ENCODE peak calls at places on chromosomes 5 and 9, in seven cellular contexts. R is lower lobe of right lung, G is heart left ventricle, M is psoas muscle, H is left lung, N is right cardiac atrium, A is RWPE2. I is an unnamed sample. For H3K4me1, the result is how much of the 10 kb centered on the place peaks cover.

GRCh38 chr9:89154651-89155336 is 23.8 kb downstream of the SHC3 start:
- ATAC-seq in R (peak), G (no peak), M (no peak), H (peak), N (no peak), A (peak), I (no peak)

GRCh38 chr9:99868845-99869244 is 37.6 kb upstream of the STX17 start:
- ATAC-seq in R (no peak), G (no peak), M (no peak), H (no peak), N (no peak), A (no peak), I (no peak)

GRCh38 chr9:78566948-78567675 is 270.2 kb downstream of the PSAT1 start:
- ATAC-seq in R (no peak), G (no peak), M (no peak), H (no peak), N (no peak), A (peak), I (no peak)

GRCh38 chr5:42026446-42026845 is 101.4 kb downstream of the FBXO4 start:
- ATAC-seq in R (no peak), G (no peak), M (no peak), H (no peak), N (no peak), A (no peak), I (no peak)

GRCh38 chr5:142441638-142442037 is 116.8 kb upstream of the SPRY4 start:
- ATAC-seq in R (no peak), G (no peak), M (no peak), H (peak), N (no peak), A (no peak), I (no peak)

GRCh38 chr9:1721219-1721618 is 293.9 kb upstream of the SMARCA2 start:
- ATAC-seq in R (no peak), G (no peak), M (no peak), H (no peak), N (no peak), A (no peak), I (no peak)

GRCh38 chr9:125522328-125522725 is 184.7 kb downstream of the MAPKAP1 start:
- ATAC-seq in R (peak), G (no peak), M (no peak), H (peak), N (no peak), A (peak), I (no peak)

GRCh38 chr5:50687548-50687947 is 21.1 kb downstream of the PARP8 start:
- ATAC-seq in R (no peak), G (no peak), M (no peak), H (no peak), N (no peak), A (no peak), I (no peak)

GRCh38 chr5:15877905-15878304 is 301.7 kb downstream of the MARCHF11 start:
- ATAC-seq in R (no peak), G (no peak), M (no peak), H (no peak), N (peak), A (no peak), I (no peak)

GRCh38 chr9:106933470-106933869 is 70.5 kb downstream of the ZNF462 start:
- ATAC-seq in R (no peak), G (no peak), M (no peak), H (no peak), N (no peak), A (no peak), I (no peak)

GRCh38 chr5:32002755-32003154 is 171.4 kb downstream of the GOLPH3 start:
- ATAC-seq in R (no peak), G (no peak), M (no peak), H (no peak), N (no peak), A (no peak), I (no peak)

GRCh38 chr5:158553946-158554336 is 545.8 kb downstream of the EBF1 start:
- ATAC-seq in R (no peak), G (peak), M (no peak), H (no peak), N (peak), A (no peak), I (peak)

GRCh38 chr5:91384671-91385430 is 1.7 kb upstream of the ARRDC3 start:
- ATAC-seq in R (peak), G (no peak), M (peak), H (peak), N (no peak), A (peak), I (no peak)

GRCh38 chr5:87308024-87308423 is 40.3 kb downstream of the RASA1 start:
- ATAC-seq in R (no peak), G (no peak), M (no peak), H (no peak), N (no peak), A (no peak), I (no peak)

GRCh38 chr5:88813805-88814584 is 69.0 kb downstream of the MEF2C start:
- ATAC-seq in R (no peak), G (no peak), M (no peak), H (no peak), N (no peak), A (no peak), I (no peak)

GRCh38 chr9:76438841-76439588 is 20.0 kb upstream of the GCNT1 start:
- ATAC-seq in R (no peak), G (no peak), M (no peak), H (no peak), N (no peak), A (no peak), I (no peak)

GRCh38 chr5:132258102-132259060 is 885 bp downstream of the PDLIM4 start:
- ATAC-seq in R (peak), G (no peak), M (peak), H (peak), N (peak), A (peak), I (peak)

GRCh38 chr5:180785794-180786221 is 16.8 kb downstream of the MGAT1 start:
- ATAC-seq in R (peak), G (no peak), M (no peak), H (peak), N (peak), A (peak), I (peak)

GRCh38 chr5:143606043-143606752 is 202.7 kb upstream of the NR3C1 start:
- ATAC-seq in R (no peak), G (no peak), M (no peak), H (no peak), N (no peak), A (no peak), I (no peak)

GRCh38 chr5:167939686-167940085 is 351.8 kb upstream of the WWC1 start:
- ATAC-seq in R (no peak), G (no peak), M (no peak), H (no peak), N (no peak), A (no peak), I (no peak)

GRCh38 chr5:2066373-2066772 is 183.6 kb upstream of the IRX4 start:
- ATAC-seq in R (no peak), G (no peak), M (no peak), H (no peak), N (no peak), A (no peak), I (no peak)

GRCh38 chr9:94576131-94576530 is 17.5 kb downstream of the FBP2 start:
- ATAC-seq in R (peak), G (no peak), M (no peak), H (no peak), N (no peak), A (no peak), I (no peak)

GRCh38 chr9:95103385-95104087 is 214.0 kb downstream of the FANCC start:
- ATAC-seq in R (no peak), G (peak), M (peak), H (peak), N (peak), A (no peak), I (no peak)

GRCh38 chr5:33441241-33441844 is 578 bp downstream of the TARS1 start:
- ATAC-seq in R (peak), G (peak), M (no peak), H (peak), N (no peak), A (peak), I (no peak)

GRCh38 chr5:1204693-1205242 is 3.4 kb downstream of the SLC6A19 start:
- ATAC-seq in R (peak), G (no peak), M (no peak), H (no peak), N (no peak), A (peak), I (no peak)

GRCh38 chr5:55923177-55923872 is 71.4 kb downstream of the IL6ST start:
- ATAC-seq in R (peak), G (no peak), M (no peak), H (peak), N (peak), A (no peak), I (peak)

GRCh38 chr9:35835216-35835604 is 6.2 kb downstream of the TMEM8B start:
- ATAC-seq in R (no peak), G (no peak), M (peak), H (peak), N (no peak), A (no peak), I (no peak)

GRCh38 chr5:61665939-61666621 is 334.0 kb downstream of the ZSWIM6 start:
- ATAC-seq in R (peak), G (peak), M (no peak), H (peak), N (peak), A (no peak), I (peak)

GRCh38 chr5:78483809-78484521 is 123.5 kb downstream of the SCAMP1 start:
- ATAC-seq in R (peak), G (peak), M (no peak), H (peak), N (peak), A (peak), I (peak)

GRCh38 chr5:141328231-141328630 is 2.1 kb upstream of the PCDHGA1 start:
- ATAC-seq in R (no peak), G (no peak), M (peak), H (no peak), N (no peak), A (no peak), I (no peak)

GRCh38 chr9:135087489-135087791 is at the start of gene OLFM1:
- ATAC-seq in R (peak), G (peak), M (peak), H (peak), N (peak), A (peak), I (peak)

GRCh38 chr5:154291917-154292316 is 101.4 kb downstream of the GALNT10 start:
- ATAC-seq in R (no peak), G (no peak), M (no peak), H (no peak), N (no peak), A (no peak), I (no peak)

GRCh38 chr9:37004424-37004935 is 29.6 kb downstream of the PAX5 start:
- ATAC-seq in R (no peak), G (no peak), M (no peak), H (no peak), N (no peak), A (no peak), I (no peak)
- H3K4me1 ChIP-seq in R (under half), G (under half), M (under half), H (under half), N (under half), A (under half), I (under half)

GRCh38 chr5:139299477-139299876 is 5.9 kb downstream of the MATR3 start:
- ATAC-seq in R (no peak), G (no peak), M (no peak), H (no peak), N (no peak), A (no peak), I (no peak)
- H3K4me1 ChIP-seq in R (half or more), G (half or more), M (half or more), H (half or more), N (under half), A (half or more), I (half or more)

DNA sequence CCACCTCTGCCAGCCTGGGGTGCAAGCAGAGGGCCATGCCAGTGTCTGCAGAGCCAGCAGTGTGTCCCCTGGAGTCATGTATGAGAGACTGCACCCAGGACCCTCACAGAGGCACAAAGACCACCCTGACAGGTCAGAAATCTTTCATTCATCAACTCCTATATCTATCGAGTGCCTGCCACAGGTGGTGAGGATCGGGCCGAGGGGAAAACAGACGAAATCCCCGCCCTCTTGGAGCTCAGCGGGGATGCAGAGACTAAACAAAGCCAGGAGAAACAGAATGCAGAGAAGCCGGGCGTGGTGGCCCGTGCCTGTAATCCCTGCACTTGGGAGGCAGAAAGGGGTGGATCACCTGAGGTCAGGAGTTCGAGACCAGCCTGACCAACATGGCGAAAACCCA is 22.3 kb downstream of the GFI1B start:
- ATAC-seq in R (no peak), G (no peak), M (no peak), H (no peak), N (no peak), A (no peak), I (no peak)
- H3K4me1 ChIP-seq in R (under half), G (under half), M (under half), H (under half), N (under half), A (under half), I (under half)

GRCh38 chr5:39187873-39188731 is 31.3 kb downstream of the FYB1 start:
- ATAC-seq in R (no peak), G (no peak), M (no peak), H (peak), N (no peak), A (no peak), I (no peak)

GRCh38 chr5:39189297-39189955 is 29.9 kb downstream of the FYB1 start:
- ATAC-seq in R (no peak), G (no peak), M (no peak), H (no peak), N (no peak), A (no peak), I (no peak)

GRCh38 chr5:39186722-39187539 is 32.4 kb downstream of the FYB1 start:
- ATAC-seq in R (no peak), G (no peak), M (no peak), H (no peak), N (no peak), A (no peak), I (no peak)

GRCh38 chr5:39186289-39186688 is 33.1 kb downstream of the FYB1 start:
- ATAC-seq in R (no peak), G (no peak), M (no peak), H (no peak), N (no peak), A (no peak), I (no peak)

GRCh38 chr5:39185761-39186160 is 33.6 kb downstream of the FYB1 start:
- ATAC-seq in R (no peak), G (no peak), M (no peak), H (no peak), N (no peak), A (no peak), I (no peak)
- H3K4me1 ChIP-seq in R (under half), G (under half), M (under half), H (under half), N (under half), A (under half), I (under half)

DNA sequence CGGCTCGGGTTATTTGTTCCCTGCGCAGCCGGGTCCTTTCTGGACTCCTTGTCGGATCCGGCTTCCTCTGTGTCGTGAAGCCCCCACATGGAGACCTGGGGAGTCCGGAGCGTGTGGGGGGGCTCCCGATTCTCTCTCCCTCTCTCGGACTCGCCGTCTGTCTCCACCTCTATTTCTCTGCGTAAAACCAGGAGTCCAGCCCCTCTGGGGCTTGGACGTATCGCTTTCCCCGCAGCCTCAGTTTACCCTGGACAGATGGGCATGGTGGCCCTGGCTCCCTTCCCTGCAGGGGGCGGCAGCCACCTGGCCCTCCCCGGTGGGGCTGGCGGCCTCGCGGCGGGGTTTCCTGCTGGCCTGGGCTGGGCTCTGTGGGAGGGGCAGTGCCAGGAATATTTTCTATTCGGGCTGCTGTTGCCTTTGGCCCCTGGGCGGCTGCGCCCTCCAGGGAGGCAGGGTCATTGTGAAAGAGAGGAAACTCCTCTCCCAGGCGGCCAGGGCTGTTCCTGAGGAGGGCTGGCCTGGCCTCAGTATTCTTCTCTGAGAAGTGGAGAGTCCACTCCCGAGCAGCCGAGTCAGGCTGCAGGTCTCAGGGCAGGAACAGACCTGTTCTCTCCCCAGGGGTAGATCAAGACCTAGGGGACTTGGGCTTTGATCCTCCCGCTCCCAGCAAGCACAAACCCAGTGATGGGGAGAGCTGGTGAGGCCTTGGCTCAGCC is 665 bp downstream of the ASS1 start:
- ATAC-seq in R (peak), G (peak), M (peak), H (peak), N (peak), A (peak), I (peak)
- H3K4me1 ChIP-seq in R (half or more), G (under half), M (under half), H (half or more), N (under half), A (under half), I (half or more)

GRCh38 chr9:19677929-19678328 is 110.9 kb downstream of the SLC24A2 start:
- ATAC-seq in R (no peak), G (no peak), M (no peak), H (no peak), N (no peak), A (no peak), I (no peak)

GRCh38 chr9:19682416-19682815 is 106.4 kb downstream of the SLC24A2 start:
- ATAC-seq in R (no peak), G (no peak), M (no peak), H (no peak), N (no peak), A (no peak), I (no peak)

GRCh38 chr9:19689324-19690087 is 99.3 kb downstream of the SLC24A2 start:
- ATAC-seq in R (no peak), G (no peak), M (no peak), H (no peak), N (no peak), A (peak), I (no peak)

DNA sequence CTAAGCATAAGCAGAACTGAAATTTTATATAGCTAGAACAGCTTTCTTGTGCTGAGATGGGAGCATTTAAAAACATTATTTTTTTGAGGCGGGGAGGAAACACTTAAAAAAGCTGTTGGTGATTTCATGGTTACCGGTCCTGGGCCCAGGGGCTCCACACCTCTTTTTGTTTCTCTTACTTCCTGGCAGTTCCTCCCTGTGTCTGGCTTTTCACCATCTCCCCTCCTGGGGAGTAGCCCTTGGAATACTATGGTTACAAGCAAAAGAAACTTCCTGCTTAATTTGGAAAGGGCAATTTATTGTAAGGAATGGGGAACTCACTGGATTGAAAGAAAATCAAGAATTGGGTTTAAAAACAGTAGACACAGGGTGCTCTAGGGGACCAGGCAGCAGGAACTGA is 105.1 kb downstream of the SLC24A2 start:
- ATAC-seq in R (no peak), G (no peak), M (no peak), H (no peak), N (no peak), A (no peak), I (no peak)
- H3K4me1 ChIP-seq in R (under half), G (under half), M (under half), H (under half), N (under half), A (under half), I (under half)

I was measured in gastroesophageal sphincter.